ENCODE peak calls at places on chromosome 17, in seven cellular contexts. Y is astrocyte of the hippocampus; D is Caco-2; M is neural crest cell; J is effector CD4-positive, alpha-beta T cell; F is GM10248; G is NCI-H2107. S is an unnamed sample.

GRCh38 chr17:42798383-42799380 is at the start of the genes CNTD1 and COA3:
- DNase-seq in G (peak), J (peak), F (peak), M (peak), Y (peak), D (peak), S (peak)

GRCh38 chr17:81386646-81387234 is 8.5 kb upstream of the BAHCC1 start:
- DNase-seq in G (no peak), J (no peak), F (no peak), D (no peak), M (peak), Y (peak), S (no peak)

GRCh38 chr17:81579821-81580321 is 27.7 kb upstream of the FAAP100 start:
- DNase-seq in Y (peak), G (no peak), D (no peak), F (no peak), J (no peak), M (no peak), S (no peak)

GRCh38 chr17:57685499-57686132 is 59.5 kb downstream of the CCDC182 start:
- DNase-seq in J (no peak), D (no peak), F (no peak), M (no peak), G (no peak), Y (no peak), S (no peak)

GRCh38 chr17:71511266-71511995 is 609.4 kb upstream of the SOX9 start:
- DNase-seq in Y (peak), M (no peak), J (no peak), D (no peak), G (peak), F (no peak), S (no peak)

GRCh38 chr17:48483004-48483403 is 47.8 kb downstream of the HOXB1 start:
- DNase-seq in F (no peak), Y (no peak), G (no peak), M (no peak), J (no peak), D (no peak), S (no peak)

GRCh38 chr17:73589096-73589980 is 54.9 kb downstream of the SDK2 start:
- DNase-seq in Y (no peak), J (no peak), G (peak), F (no peak), M (no peak), D (no peak), S (no peak)

GRCh38 chr17:38605852-38606645 is at the start of gene SRCIN1:
- DNase-seq in F (peak), D (peak), M (peak), Y (peak), G (no peak), J (peak), S (no peak)

GRCh38 chr17:2602597-2603017 is 9.2 kb downstream of the PAFAH1B1 start:
- DNase-seq in J (no peak), D (no peak), Y (peak), M (no peak), G (no peak), F (no peak), S (no peak)